ENCODE peak calls at places on chromosomes 13 and 19, in four cellular contexts. M is LNCaP clone FGC, J is B cell, W is GM13976. P is an unnamed sample.

GRCh38 chr13:26377038-26377437 is 123.1 kb downstream of the CDK8 start:
- DNase-seq in M (no peak), J (no peak), W (no peak), P (no peak)

GRCh38 chr19:35114656-35115537 is 726 bp upstream of the FXYD3 start:
- DNase-seq in M (no peak), J (peak), W (peak), P (peak)

GRCh38 chr13:40490086-40490723 is 176.2 kb downstream of the FOXO1 start:
- DNase-seq in M (no peak), J (no peak), W (no peak), P (no peak)

GRCh38 chr19:36009220-36009619 is 607 bp upstream of the SYNE4 start:
- DNase-seq in M (peak), J (peak), W (peak), P (peak)

GRCh38 chr13:72634859-72635258 is 92.6 kb downstream of the MZT1 start:
- DNase-seq in M (no peak), J (no peak), W (no peak), P (no peak)

GRCh38 chr13:44459674-44460073 is 86.0 kb downstream of the SERP2 start:
- DNase-seq in M (no peak), J (no peak), W (no peak), P (no peak)

GRCh38 chr19:43704002-43704705 is 11.7 kb upstream of the IRGC start:
- DNase-seq in M (no peak), J (no peak), W (no peak), P (no peak)

GRCh38 chr19:29247912-29248311 is 35.0 kb upstream of the UQCRFS1 start:
- DNase-seq in M (no peak), J (no peak), W (no peak), P (no peak)

GRCh38 chr13:20182231-20182846 is 10.4 kb downstream of the GJB2 start:
- DNase-seq in M (no peak), J (peak), W (peak), P (peak)

GRCh38 chr19:6108721-6109633 is 1.3 kb downstream of the RFX2 start:
- DNase-seq in M (no peak), J (peak), W (no peak), P (no peak)

GRCh38 chr19:30374791-30375650 is 2.8 kb downstream of the ZNF536 start:
- DNase-seq in M (no peak), J (no peak), W (no peak), P (no peak)

GRCh38 chr13:29577135-29578051 is 18.1 kb downstream of the SLC7A1 start:
- DNase-seq in M (no peak), J (no peak), W (no peak), P (no peak)

GRCh38 chr13:53159439-53159838 is 130.8 kb downstream of the OLFM4 start:
- DNase-seq in M (no peak), J (no peak), W (no peak), P (no peak)

GRCh38 chr13:53151692-53152421 is 123.2 kb downstream of the OLFM4 start:
- DNase-seq in M (peak), J (peak), W (peak), P (peak)

GRCh38 chr13:100584901-100585300 is 3.7 kb downstream of the GGACT start:
- DNase-seq in M (no peak), J (no peak), W (no peak), P (no peak)

GRCh38 chr13:95677564-95678386 is 836 bp downstream of the DNAJC3 start:
- DNase-seq in M (no peak), J (peak), W (no peak), P (no peak)

GRCh38 chr19:33291623-33292534 is 10.5 kb downstream of the CEBPA start:
- DNase-seq in M (no peak), J (no peak), W (no peak), P (no peak)

GRCh38 chr13:80386592-80386991 is 45.7 kb upstream of the SPRY2 start:
- DNase-seq in M (no peak), J (no peak), W (no peak), P (no peak)

GRCh38 chr13:88627071-88627470 is 955.9 kb downstream of the SLITRK5 start:
- DNase-seq in M (no peak), J (no peak), W (no peak), P (no peak)

GRCh38 chr19:32720216-32720935 is 809 bp downstream of the TDRD12 start:
- DNase-seq in M (no peak), J (no peak), W (no peak), P (peak)

DNA sequence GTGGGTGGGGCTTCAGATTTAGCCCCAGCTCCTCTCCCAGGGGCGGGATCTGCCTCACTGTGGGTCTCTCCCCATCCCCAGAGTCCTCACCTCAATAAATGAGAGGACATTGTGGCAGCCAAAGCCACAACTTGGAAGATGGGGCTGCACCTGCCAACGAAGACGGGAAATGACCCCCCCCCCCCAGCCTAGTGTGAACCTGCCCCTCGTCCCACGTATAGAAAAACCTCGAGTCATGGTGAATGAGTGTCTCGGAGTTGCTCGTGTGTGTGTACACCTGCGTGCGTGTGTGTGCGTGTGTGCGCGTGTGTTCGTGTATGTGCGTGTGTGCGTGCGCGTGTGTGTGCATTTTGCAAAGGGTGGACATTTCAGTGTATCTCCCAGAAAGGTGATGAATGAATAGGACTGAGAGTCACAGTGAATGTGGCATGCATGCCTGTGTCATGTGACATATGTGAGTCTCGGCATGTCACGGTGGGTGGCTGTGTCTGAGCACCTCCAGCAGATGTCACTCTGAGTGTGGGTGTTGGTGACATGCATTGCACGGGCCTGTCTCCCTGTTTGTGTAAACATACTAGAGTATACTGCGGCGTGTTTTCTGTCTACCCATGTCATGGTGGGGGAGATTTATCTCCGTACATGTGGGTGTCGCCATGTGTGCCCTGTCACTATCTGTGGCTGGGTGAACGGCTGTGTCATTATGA is 1.5 kb upstream of the TRAPPC5 start:
- DNase-seq in M (no peak), J (peak), W (peak), P (peak)
- TF ChIP-seq CTCF in M (peak), J (peak), W (peak), P (peak)

DNA sequence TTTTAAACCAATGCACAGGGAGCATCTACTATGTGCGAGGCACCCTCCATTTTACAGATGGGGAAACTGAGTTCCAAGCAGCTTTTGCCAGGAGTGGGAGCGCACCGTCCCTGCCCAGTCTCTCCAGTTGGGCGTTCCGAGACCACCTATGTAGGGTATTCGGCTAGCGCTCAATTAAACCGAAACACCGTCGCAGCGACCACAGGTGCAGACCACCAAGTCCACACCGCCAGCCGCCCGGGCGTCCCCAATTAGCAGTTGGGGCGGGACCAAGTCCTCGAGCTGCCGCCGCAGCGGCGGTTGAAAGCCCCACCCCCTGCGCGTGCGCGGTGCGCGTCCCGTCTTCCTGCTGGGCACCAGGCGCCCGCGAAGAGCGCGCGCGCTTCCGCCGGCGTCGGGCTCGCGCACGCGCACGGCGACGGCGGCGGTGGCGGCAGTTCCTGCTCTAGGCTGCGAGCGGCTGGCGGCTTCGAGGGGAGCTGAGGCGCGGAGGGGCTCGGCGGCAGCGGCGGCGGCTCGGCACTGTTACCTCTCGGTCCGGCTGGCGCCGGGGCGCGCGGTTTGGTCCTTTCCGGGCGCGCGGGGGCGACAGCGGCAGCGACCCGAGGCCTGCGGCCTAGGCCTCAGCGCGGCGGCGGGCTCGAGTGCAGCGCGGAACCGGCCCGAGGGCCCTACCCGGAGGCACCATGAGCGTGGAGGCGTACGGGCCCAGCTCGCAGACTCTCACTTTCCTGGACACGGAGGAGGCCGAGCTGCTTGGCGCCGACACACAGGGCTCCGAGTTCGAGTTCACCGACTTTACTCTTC is at the start of gene UPF1:
- DNase-seq in M (peak), J (peak), W (peak), P (peak)
- TF ChIP-seq CTCF in M (peak), J (no peak), W (no peak), P (no peak)

GRCh38 chr19:49243726-49244125 is 81.3 kb downstream of the SLC6A16 start:
- DNase-seq in M (no peak), J (no peak), W (no peak), P (no peak)

GRCh38 chr19:49244256-49244655 is 80.7 kb downstream of the SLC6A16 start:
- DNase-seq in M (no peak), J (no peak), W (no peak), P (no peak)

GRCh38 chr19:49241769-49242168 is 83.2 kb downstream of the SLC6A16 start:
- DNase-seq in M (no peak), J (no peak), W (no peak), P (no peak)

DNA sequence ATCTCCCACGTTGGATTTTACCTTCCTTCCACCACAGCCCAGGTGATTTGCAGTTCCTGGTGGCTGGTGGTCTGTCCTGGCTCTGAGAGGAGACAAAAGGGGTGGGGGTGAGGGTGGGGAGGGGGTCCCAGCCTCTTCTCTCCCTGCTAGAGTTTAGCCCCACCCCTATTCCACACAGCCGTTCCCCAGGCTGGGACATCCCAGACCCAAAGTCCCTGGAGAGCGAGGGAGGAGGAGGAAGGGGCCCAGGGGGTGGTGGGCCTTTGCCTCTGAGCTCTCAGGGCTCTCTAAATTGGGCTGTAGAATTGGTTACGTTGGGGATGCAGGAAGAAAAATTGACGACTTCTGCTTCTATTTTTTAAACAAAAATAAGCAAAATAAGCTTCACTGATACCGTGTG is 81.9 kb downstream of the SLC6A16 start:
- DNase-seq in M (no peak), J (no peak), W (no peak), P (no peak)
- TF ChIP-seq CTCF in M (no peak), J (no peak), W (no peak), P (no peak)

GRCh38 chr19:7213628-7214328 is 80.4 kb downstream of the INSR start:
- DNase-seq in M (no peak), J (no peak), W (no peak), P (no peak)
- TF ChIP-seq CTCF in M (no peak), J (no peak), W (no peak), P (no peak)

GRCh38 chr13:30932481-30933333 is at the start of gene TEX26:
- DNase-seq in M (no peak), J (no peak), W (no peak), P (no peak)
- TF ChIP-seq CTCF in M (no peak), J (no peak), W (no peak), P (no peak)